ENCODE peak calls at places on chromosomes 2 and 18, in six cellular contexts. G, B, X, Q, N and L are unnamed samples.

GRCh38 chr2:219689676-219690628 is 62.5 kb downstream of the SLC4A3 start:
- DNase-seq in X (peak; percentile 67), N (peak; percentile 31), B (no peak), Q (peak; percentile 85), G (peak; percentile 44), L (peak; percentile 46)

GRCh38 chr18:26487437-26487836 is 60.9 kb downstream of the KCTD1 start:
- DNase-seq in G (no peak), Q (peak; percentile 41), N (no peak), B (no peak), X (no peak), L (no peak)

GRCh38 chr18:8212893-8213805 is 396.1 kb upstream of the RAB12 start:
- DNase-seq in Q (peak; percentile 80), X (no peak), G (no peak), N (no peak), B (no peak), L (no peak)

GRCh38 chr18:63267990-63268721 is 51.4 kb downstream of the BCL2 start:
- DNase-seq in G (no peak), B (no peak), Q (peak; percentile 18), N (no peak), X (no peak), L (no peak)

GRCh38 chr2:234444888-234445287 is 52.0 kb downstream of the ARL4C start:
- DNase-seq in X (no peak), G (no peak), B (no peak), N (no peak), Q (peak; percentile 70), L (no peak)

GRCh38 chr2:38797276-38797675 is 19.3 kb downstream of the GEMIN6 start:
- DNase-seq in X (no peak), N (no peak), G (no peak), B (no peak), Q (no peak), L (no peak)

GRCh38 chr2:230208576-230208975 is 11.2 kb downstream of the SP110 start:
- DNase-seq in X (no peak), B (no peak), N (no peak), G (no peak), Q (no peak), L (no peak)

GRCh38 chr2:120828832-120829632 is 93.4 kb downstream of the GLI2 start:
- DNase-seq in Q (no peak), X (no peak), N (no peak), G (no peak), B (no peak), L (no peak)

GRCh38 chr18:55300469-55301195 is 287.4 kb downstream of the TCF4 start:
- DNase-seq in G (no peak), X (no peak), B (no peak), N (no peak), Q (peak; percentile 22), L (peak; percentile 98)

GRCh38 chr18:73520229-73520628 is 627.4 kb downstream of the FBXO15 start:
- DNase-seq in N (no peak), B (no peak), Q (no peak), X (no peak), G (no peak), L (peak; percentile 53)

GRCh38 chr2:8576525-8577157 is 105.2 kb upstream of the ID2 start:
- DNase-seq in N (no peak), B (no peak), X (peak; percentile 31), Q (no peak), G (no peak), L (peak; percentile 7)

GRCh38 chr2:227106845-227107759 is 56.9 kb downstream of the COL4A4 start:
- DNase-seq in X (peak; percentile 57), B (no peak), N (no peak), G (peak; percentile 38), Q (peak; percentile 84), L (peak; percentile 71)

GRCh38 chr18:62282188-62282629 is 42.9 kb upstream of the TNFRSF11A start:
- DNase-seq in X (no peak), B (no peak), N (no peak), Q (peak; percentile 82), G (no peak), L (no peak)

GRCh38 chr2:160510617-160511016 is 17.0 kb upstream of the RBMS1 start:
- DNase-seq in B (no peak), Q (peak; percentile 80), N (no peak), X (no peak), G (no peak), L (no peak)

GRCh38 chr2:73971722-73972121 is 13.0 kb upstream of the TET3 start:
- DNase-seq in G (no peak), X (no peak), B (no peak), Q (no peak), N (no peak), L (no peak)

GRCh38 chr2:11499081-11499743 is 33.3 kb upstream of the E2F6 start:
- DNase-seq in X (peak; percentile 59), Q (no peak), N (no peak), B (no peak), G (no peak), L (peak; percentile 25)

GRCh38 chr18:63005306-63005705 is 290.0 kb downstream of the PHLPP1 start:
- DNase-seq in Q (no peak), B (peak; percentile 51), X (no peak), N (no peak), G (no peak), L (no peak)

GRCh38 chr2:197307933-197308521 is 2.6 kb downstream of the ANKRD44 start:
- DNase-seq in B (no peak), N (no peak), G (no peak), Q (no peak), X (no peak), L (no peak)

GRCh38 chr2:23940976-23941605 is 828 bp downstream of the UBXN2A start:
- DNase-seq in G (no peak), B (no peak), Q (peak; percentile 48), N (no peak), X (no peak), L (peak; percentile 13)

GRCh38 chr2:176182671-176183070 is 5.8 kb upstream of the HOXD1 start:
- DNase-seq in X (no peak), N (no peak), Q (no peak), B (no peak), G (no peak), L (no peak)

GRCh38 chr18:63775166-63775730 is at the start of gene SERPINB7:
- DNase-seq in X (no peak), G (no peak), Q (no peak), B (no peak), N (no peak), L (no peak)

GRCh38 chr2:229852565-229852964 is 69.2 kb downstream of the TRIP12 start:
- DNase-seq in G (no peak), X (no peak), Q (peak; percentile 86), N (no peak), B (no peak), L (no peak)

GRCh38 chr18:32919799-32920198 is 147.0 kb upstream of the KLHL14 start:
- DNase-seq in X (no peak), Q (no peak), N (peak; percentile 9), B (no peak), G (no peak), L (peak; percentile 99)

GRCh38 chr2:55061534-55062344 is 11.5 kb upstream of the RTN4 start:
- DNase-seq in Q (no peak), X (no peak), B (no peak), N (no peak), G (no peak), L (no peak)

GRCh38 chr2:9665903-9666302 is 35.1 kb upstream of the YWHAQ start:
- DNase-seq in G (no peak), X (no peak), Q (peak; percentile 60), B (no peak), N (no peak), L (peak; percentile 4)

GRCh38 chr18:59096098-59096779 is 43.4 kb upstream of the SEC11C start:
- DNase-seq in X (no peak), N (no peak), G (no peak), B (no peak), Q (no peak), L (peak; percentile 100)

GRCh38 chr18:76668119-76668518 is 154.2 kb upstream of the ZNF236 start:
- DNase-seq in N (no peak), X (no peak), Q (no peak), B (no peak), G (no peak), L (no peak)

GRCh38 chr2:170762760-170763159 is 7.4 kb upstream of the ERICH2 start:
- DNase-seq in Q (no peak), G (no peak), N (no peak), B (no peak), X (no peak), L (no peak)

GRCh38 chr2:224151161-224151560 is 112.1 kb upstream of the SERPINE2 start:
- DNase-seq in X (no peak), G (no peak), B (no peak), N (no peak), Q (no peak), L (no peak)

GRCh38 chr2:126059379-126059778 is 596.6 kb upstream of the GYPC start:
- DNase-seq in B (no peak), Q (no peak), G (no peak), N (no peak), X (no peak), L (no peak)

GRCh38 chr2:165462433-165462832 is 7.1 kb upstream of the CSRNP3 start:
- DNase-seq in N (no peak), B (no peak), G (no peak), X (peak; percentile 18), Q (no peak), L (no peak)

GRCh38 chr2:217064234-217065103 is 204.6 kb upstream of the TNP1 start:
- DNase-seq in G (no peak), X (no peak), B (no peak), N (no peak), Q (peak; percentile 69), L (peak; percentile 11)

GRCh38 chr2:103363639-103364038 is 601.8 kb downstream of the TMEM182 start:
- DNase-seq in Q (no peak), X (no peak), N (no peak), G (no peak), B (no peak), L (no peak)

GRCh38 chr2:15748736-15749323 is 157.2 kb downstream of the DDX1 start:
- DNase-seq in Q (peak; percentile 56), X (no peak), G (no peak), N (no peak), B (no peak), L (no peak)

GRCh38 chr2:176242211-176242610 is 27.0 kb upstream of the MTX2 start:
- DNase-seq in G (no peak), N (no peak), Q (no peak), X (no peak), B (no peak), L (no peak)